ENCODE peak calls at places on chromosomes 12 and 14, in nine cellular contexts. One of them, this sample, is unnamed.

GRCh38 chr14:104240426-104241157 is 102.2 kb downstream of the KIF26A start:
- DNase-seq in NCI-H1105: peak
- DNase-seq in brain microvascular endothelial cell: no peak
- DNase-seq in stimulated activated naive B cell treated with anti-CD40 and anti-IgM and Interleukin-4, amounts not matched to agents 10 μg/mL and 1 μg/mL and 100 μg/mL, for 72 hours: no peak
- DNase-seq in lower lobe of right lung: peak
- DNase-seq in erythroblast: no peak
- DNase-seq in GM20000: no peak
- DNase-seq in dorsolateral prefrontal cortex: no peak
- DNase-seq in nucleus accumbens: no peak
- DNase-seq in this sample: no peak

GRCh38 chr14:85867450-85867849 is 337.5 kb downstream of the FLRT2 start:
- DNase-seq in dorsolateral prefrontal cortex: no peak
- DNase-seq in brain microvascular endothelial cell: no peak
- DNase-seq in lower lobe of right lung: no peak
- DNase-seq in NCI-H1105: no peak
- DNase-seq in nucleus accumbens: no peak
- DNase-seq in erythroblast: no peak
- DNase-seq in GM20000: no peak
- DNase-seq in stimulated activated naive B cell treated with anti-CD40 and anti-IgM and Interleukin-4, amounts not matched to agents 10 μg/mL and 1 μg/mL and 100 μg/mL, for 72 hours: no peak
- DNase-seq in this sample: peak

GRCh38 chr12:34289431-34290190 is 267.3 kb downstream of the ALG10 start:
- DNase-seq in stimulated activated naive B cell treated with anti-CD40 and anti-IgM and Interleukin-4, amounts not matched to agents 10 μg/mL and 1 μg/mL and 100 μg/mL, for 72 hours: no peak
- DNase-seq in dorsolateral prefrontal cortex: peak
- DNase-seq in GM20000: no peak
- DNase-seq in brain microvascular endothelial cell: no peak
- DNase-seq in erythroblast: no peak
- DNase-seq in lower lobe of right lung: peak
- DNase-seq in nucleus accumbens: no peak
- DNase-seq in NCI-H1105: no peak
- DNase-seq in this sample: no peak

GRCh38 chr12:62903151-62903550 is 31.8 kb downstream of the PPM1H start:
- DNase-seq in GM20000: no peak
- DNase-seq in stimulated activated naive B cell treated with anti-CD40 and anti-IgM and Interleukin-4, amounts not matched to agents 10 μg/mL and 1 μg/mL and 100 μg/mL, for 72 hours: no peak
- DNase-seq in nucleus accumbens: no peak
- DNase-seq in lower lobe of right lung: no peak
- DNase-seq in erythroblast: no peak
- DNase-seq in dorsolateral prefrontal cortex: no peak
- DNase-seq in brain microvascular endothelial cell: no peak
- DNase-seq in NCI-H1105: no peak
- DNase-seq in this sample: no peak

GRCh38 chr12:65962921-65963883 is 138.9 kb downstream of the HMGA2 start:
- DNase-seq in erythroblast: peak
- DNase-seq in nucleus accumbens: no peak
- DNase-seq in NCI-H1105: no peak
- DNase-seq in lower lobe of right lung: no peak
- DNase-seq in dorsolateral prefrontal cortex: no peak
- DNase-seq in brain microvascular endothelial cell: no peak
- DNase-seq in GM20000: peak
- DNase-seq in stimulated activated naive B cell treated with anti-CD40 and anti-IgM and Interleukin-4, amounts not matched to agents 10 μg/mL and 1 μg/mL and 100 μg/mL, for 72 hours: no peak
- DNase-seq in this sample: no peak

GRCh38 chr12:99709116-99709515 is 61.6 kb downstream of the GARIN6 start:
- DNase-seq in stimulated activated naive B cell treated with anti-CD40 and anti-IgM and Interleukin-4, amounts not matched to agents 10 μg/mL and 1 μg/mL and 100 μg/mL, for 72 hours: no peak
- DNase-seq in NCI-H1105: no peak
- DNase-seq in GM20000: no peak
- DNase-seq in dorsolateral prefrontal cortex: no peak
- DNase-seq in lower lobe of right lung: no peak
- DNase-seq in nucleus accumbens: no peak
- DNase-seq in brain microvascular endothelial cell: no peak
- DNase-seq in erythroblast: no peak
- DNase-seq in this sample: no peak

GRCh38 chr12:64085996-64086395 is 136.1 kb downstream of the KICS2 start:
- DNase-seq in NCI-H1105: no peak
- DNase-seq in nucleus accumbens: no peak
- DNase-seq in GM20000: no peak
- DNase-seq in dorsolateral prefrontal cortex: no peak
- DNase-seq in lower lobe of right lung: no peak
- DNase-seq in stimulated activated naive B cell treated with anti-CD40 and anti-IgM and Interleukin-4, amounts not matched to agents 10 μg/mL and 1 μg/mL and 100 μg/mL, for 72 hours: no peak
- DNase-seq in erythroblast: no peak
- DNase-seq in brain microvascular endothelial cell: no peak
- DNase-seq in this sample: peak

GRCh38 chr12:106840217-106840616 is 65.7 kb downstream of the RIC8B start:
- DNase-seq in GM20000: no peak
- DNase-seq in NCI-H1105: no peak
- DNase-seq in lower lobe of right lung: no peak
- DNase-seq in stimulated activated naive B cell treated with anti-CD40 and anti-IgM and Interleukin-4, amounts not matched to agents 10 μg/mL and 1 μg/mL and 100 μg/mL, for 72 hours: no peak
- DNase-seq in brain microvascular endothelial cell: peak
- DNase-seq in erythroblast: peak
- DNase-seq in nucleus accumbens: no peak
- DNase-seq in dorsolateral prefrontal cortex: no peak
- DNase-seq in this sample: peak

GRCh38 chr14:94113490-94113889 is 3.0 kb downstream of the IFI27 start:
- DNase-seq in brain microvascular endothelial cell: no peak
- DNase-seq in nucleus accumbens: no peak
- DNase-seq in stimulated activated naive B cell treated with anti-CD40 and anti-IgM and Interleukin-4, amounts not matched to agents 10 μg/mL and 1 μg/mL and 100 μg/mL, for 72 hours: no peak
- DNase-seq in GM20000: no peak
- DNase-seq in NCI-H1105: peak
- DNase-seq in lower lobe of right lung: no peak
- DNase-seq in dorsolateral prefrontal cortex: no peak
- DNase-seq in erythroblast: no peak
- DNase-seq in this sample: no peak

GRCh38 chr14:67875175-67876006 is 55.8 kb downstream of the RAD51B start:
- DNase-seq in lower lobe of right lung: no peak
- DNase-seq in NCI-H1105: no peak
- DNase-seq in stimulated activated naive B cell treated with anti-CD40 and anti-IgM and Interleukin-4, amounts not matched to agents 10 μg/mL and 1 μg/mL and 100 μg/mL, for 72 hours: no peak
- DNase-seq in brain microvascular endothelial cell: no peak
- DNase-seq in dorsolateral prefrontal cortex: no peak
- DNase-seq in GM20000: no peak
- DNase-seq in erythroblast: no peak
- DNase-seq in nucleus accumbens: no peak
- DNase-seq in this sample: no peak

GRCh38 chr12:57079821-57080220 is 1.2 kb upstream of the NEMP1 start:
- DNase-seq in stimulated activated naive B cell treated with anti-CD40 and anti-IgM and Interleukin-4, amounts not matched to agents 10 μg/mL and 1 μg/mL and 100 μg/mL, for 72 hours: no peak
- DNase-seq in brain microvascular endothelial cell: no peak
- DNase-seq in nucleus accumbens: no peak
- DNase-seq in lower lobe of right lung: no peak
- DNase-seq in dorsolateral prefrontal cortex: no peak
- DNase-seq in GM20000: no peak
- DNase-seq in NCI-H1105: no peak
- DNase-seq in erythroblast: no peak
- DNase-seq in this sample: no peak

GRCh38 chr12:13173012-13173441 is 23.5 kb upstream of the EMP1 start:
- DNase-seq in brain microvascular endothelial cell: no peak
- DNase-seq in GM20000: no peak
- DNase-seq in dorsolateral prefrontal cortex: no peak
- DNase-seq in stimulated activated naive B cell treated with anti-CD40 and anti-IgM and Interleukin-4, amounts not matched to agents 10 μg/mL and 1 μg/mL and 100 μg/mL, for 72 hours: no peak
- DNase-seq in NCI-H1105: no peak
- DNase-seq in lower lobe of right lung: no peak
- DNase-seq in erythroblast: no peak
- DNase-seq in nucleus accumbens: no peak
- DNase-seq in this sample: no peak